ENCODE peak calls at places on chromosomes 13 and 19, in nine cellular contexts. G is GM23338, H is fibroblast of mammary gland, Q is Caco-2, R is A549, S is pancreas, A is bronchial epithelial cell, P is foreskin fibroblast, J is GM12865. Z is an unnamed sample.

GRCh38 chr13:113119822-113120189 is 2.8 kb upstream of the F10 start:
- DNase-seq in H (no peak), P (no peak), G (no peak), R (no peak), J (no peak), A (no peak), Q (peak), S (no peak), Z (no peak)

GRCh38 chr13:102035969-102036368 is 365.9 kb downstream of the FGF14 start:
- DNase-seq in S (no peak), P (no peak), R (no peak), A (no peak), Q (no peak), H (no peak), G (no peak), J (no peak), Z (no peak)

GRCh38 chr19:51026554-51026831 is at the start of gene KLK11:
- DNase-seq in Q (no peak), A (no peak), G (no peak), H (no peak), P (no peak), S (peak), J (no peak), R (no peak), Z (no peak)

GRCh38 chr19:10699650-10700335 is 1.4 kb upstream of the QTRT1 start:
- DNase-seq in H (peak), R (peak), A (peak), P (peak), G (peak), S (no peak), Q (peak), J (peak), Z (no peak)

GRCh38 chr19:36963262-36963661 is 47.1 kb downstream of the ZNF568 start:
- DNase-seq in P (no peak), S (no peak), J (no peak), A (no peak), R (no peak), Q (no peak), H (no peak), G (no peak), Z (no peak)

GRCh38 chr13:30164141-30164540 is 143.2 kb downstream of the KATNAL1 start:
- DNase-seq in G (no peak), R (no peak), Q (no peak), H (no peak), J (no peak), S (no peak), P (no peak), A (no peak), Z (no peak)

GRCh38 chr13:112154301-112155060 is 87.5 kb downstream of the SOX1 start:
- DNase-seq in R (no peak), A (no peak), Q (no peak), S (no peak), J (no peak), P (no peak), G (no peak), H (no peak), Z (no peak)

GRCh38 chr19:51327066-51327985 is 14.6 kb downstream of the VSIG10L start:
- DNase-seq in G (peak), P (peak), S (no peak), A (no peak), R (peak), Q (no peak), H (peak), J (peak), Z (no peak)

GRCh38 chr19:19021115-19021514 is 12.2 kb downstream of the SUGP2 start:
- DNase-seq in J (no peak), P (peak), A (peak), R (no peak), Q (no peak), S (no peak), G (no peak), H (peak), Z (no peak)

GRCh38 chr13:48415516-48415915 is 2.6 kb upstream of the LPAR6 start:
- DNase-seq in G (no peak), R (no peak), Q (no peak), J (no peak), P (no peak), H (no peak), S (no peak), A (no peak), Z (no peak)

GRCh38 chr13:111126509-111126908 is 11.4 kb downstream of the ARHGEF7 start:
- DNase-seq in G (no peak), P (no peak), S (no peak), Q (no peak), A (no peak), H (no peak), R (no peak), J (no peak), Z (no peak)

GRCh38 chr13:111938743-111939142 is 128.2 kb upstream of the SOX1 start:
- DNase-seq in G (no peak), S (no peak), R (no peak), A (no peak), J (no peak), Q (no peak), H (no peak), P (no peak), Z (no peak)

GRCh38 chr13:26784704-26785639 is 24.4 kb upstream of the GPR12 start:
- DNase-seq in R (no peak), G (peak), H (no peak), S (no peak), A (no peak), Q (no peak), P (no peak), J (peak), Z (no peak)

GRCh38 chr13:110130431-110130830 is 176.5 kb downstream of the COL4A1 start:
- DNase-seq in H (no peak), A (no peak), P (no peak), S (no peak), Q (no peak), J (no peak), R (no peak), G (no peak), Z (no peak)

GRCh38 chr19:45485301-45486077 is 11.4 kb downstream of the RTN2 start:
- DNase-seq in J (peak), R (peak), P (peak), S (peak), Q (peak), H (peak), G (peak), A (peak), Z (no peak)

GRCh38 chr19:56091751-56092546 is 29.1 kb downstream of the ZNF787 start:
- DNase-seq in H (no peak), S (no peak), A (no peak), G (no peak), R (peak), Q (no peak), J (no peak), P (no peak), Z (no peak)

GRCh38 chr13:114154476-114154875 is 22.1 kb upstream of the RASA3 start:
- DNase-seq in Q (no peak), H (no peak), G (no peak), P (no peak), S (no peak), A (no peak), R (no peak), J (no peak), Z (no peak)

GRCh38 chr13:113209880-113210421 is 538 bp downstream of the CUL4A start:
- DNase-seq in S (peak), J (peak), A (peak), P (peak), Q (peak), H (peak), R (peak), G (peak), Z (no peak)

GRCh38 chr19:12112238-12112637 is 27.9 kb downstream of the ZNF20 start:
- DNase-seq in R (no peak), A (no peak), H (no peak), G (peak), Q (no peak), P (no peak), S (no peak), J (no peak), Z (no peak)

GRCh38 chr19:43623889-43624670 is 4.7 kb upstream of the ZNF428 start:
- DNase-seq in P (no peak), R (no peak), G (peak), J (no peak), A (no peak), Q (no peak), H (no peak), S (no peak), Z (no peak)

GRCh38 chr13:94327318-94327717 is 152.2 kb downstream of the DCT start:
- DNase-seq in Q (no peak), S (no peak), G (peak), R (no peak), P (no peak), J (peak), H (no peak), A (no peak), Z (no peak)

GRCh38 chr19:16023558-16023915 is 52.8 kb upstream of the TPM4 start:
- DNase-seq in H (no peak), S (no peak), P (no peak), G (no peak), R (no peak), A (no peak), J (no peak), Q (no peak), Z (no peak)

GRCh38 chr13:29543230-29544215 is 52.0 kb downstream of the SLC7A1 start:
- DNase-seq in H (peak), A (no peak), R (no peak), S (no peak), P (peak), J (peak), Q (no peak), G (peak), Z (no peak)

GRCh38 chr19:51096473-51097165 is 11.6 kb downstream of the CTU1 start:
- DNase-seq in G (peak), Q (no peak), P (no peak), R (peak), A (no peak), J (no peak), H (peak), S (no peak), Z (no peak)

DNA sequence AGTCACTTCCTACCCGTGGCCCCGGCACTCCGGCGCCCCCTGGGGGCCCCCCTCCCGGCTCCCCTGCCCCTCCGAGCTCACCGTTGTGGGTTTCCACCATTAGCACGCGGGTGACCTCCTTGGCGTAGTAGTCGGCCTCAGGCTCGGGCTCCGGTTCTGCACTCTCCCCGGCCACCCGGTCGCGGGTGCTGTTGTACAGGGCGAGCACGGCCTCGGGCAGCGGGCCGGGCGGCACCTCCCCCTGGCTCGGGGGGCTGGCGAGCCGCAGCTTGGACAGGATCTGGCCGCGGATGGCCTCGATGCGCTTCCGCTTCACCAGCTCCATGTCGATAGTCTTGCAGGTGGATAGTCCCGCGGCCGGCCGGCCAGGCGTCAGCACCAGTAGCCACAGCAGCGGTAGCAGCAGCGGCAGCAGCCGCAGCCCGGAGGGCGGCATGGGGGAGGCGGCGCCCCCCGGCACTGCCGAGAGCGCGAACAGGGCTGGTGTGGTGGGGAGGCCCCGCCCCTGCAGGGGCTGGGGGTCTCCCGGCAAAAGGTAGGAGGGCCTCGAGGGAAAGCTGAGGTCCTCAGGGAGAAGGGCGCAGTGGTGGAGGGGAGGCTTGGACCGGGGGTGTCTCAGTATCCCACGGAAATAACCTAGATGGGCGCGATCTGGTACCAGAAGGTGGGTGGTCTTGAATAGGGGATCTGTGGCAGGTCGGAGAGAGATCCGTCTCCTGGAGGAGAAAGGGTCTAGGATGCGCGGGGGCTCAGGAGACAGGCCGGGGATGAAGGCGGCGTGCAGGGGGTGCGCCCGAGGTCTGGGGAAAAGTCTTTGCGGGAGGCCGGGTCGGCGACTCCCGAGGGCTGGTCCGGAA is 885 bp downstream of the TGFB1 start:
- DNase-seq in H (peak), P (peak), Q (peak), G (peak), J (peak), A (peak), S (no peak), R (peak), Z (no peak)
- TF ChIP-seq CTCF in H (peak), P (peak), Q (peak), G (peak), J (peak), A (peak), S (no peak), R (peak), Z (peak)

DNA sequence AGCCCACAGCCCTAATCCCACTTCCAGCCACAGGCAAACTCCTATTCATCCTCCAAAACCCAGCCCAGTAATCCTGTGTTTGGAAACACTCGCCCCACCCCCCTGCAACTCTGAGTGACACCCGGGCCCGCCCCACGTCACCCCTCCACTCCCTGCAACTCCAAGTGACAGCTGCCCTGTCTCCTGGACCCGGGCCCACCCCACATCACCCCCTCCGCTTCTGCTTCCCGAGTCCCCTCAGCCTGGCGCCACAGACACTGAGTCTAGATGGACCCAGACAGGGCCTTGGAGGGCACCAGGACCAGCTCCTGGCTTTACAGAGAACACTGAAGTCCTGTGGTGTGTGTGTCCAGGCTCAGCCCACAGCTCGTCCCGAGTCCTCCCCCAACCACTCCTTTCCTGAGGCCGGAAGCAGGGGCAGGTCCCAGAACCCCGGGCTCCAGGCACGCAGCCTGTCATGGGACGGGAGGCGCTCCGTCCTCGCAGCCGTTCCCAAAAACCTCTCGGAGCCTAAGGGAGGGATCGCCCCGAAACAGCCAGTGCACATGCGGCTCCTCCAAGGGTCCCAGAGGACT is 7.7 kb downstream of the REXO1 start:
- DNase-seq in S (no peak), G (no peak), H (no peak), R (no peak), P (no peak), Q (no peak), J (no peak), A (no peak), Z (no peak)
- H3K4me3 ChIP-seq in S (no peak), G (no peak), H (no peak), R (no peak), P (no peak), Q (no peak), J (no peak), A (no peak), Z (no peak)

GRCh38 chr19:54415208-54415900 is at the start of gene TTYH1:
- DNase-seq in P (no peak), H (no peak), R (no peak), S (no peak), J (no peak), A (no peak), G (peak), Q (no peak), Z (no peak)
- TF ChIP-seq CTCF in P (no peak), H (no peak), R (peak), S (peak), J (peak), A (no peak), G (peak), Q (no peak), Z (no peak)

GRCh38 chr19:55014714-55015113 is 23.4 kb downstream of the GP6 start:
- DNase-seq in R (no peak), G (no peak), Q (no peak), P (no peak), A (no peak), S (no peak), J (no peak), H (no peak), Z (no peak)
- H3K4me3 ChIP-seq in R (no peak), G (no peak), Q (no peak), P (no peak), A (no peak), S (no peak), J (no peak), H (no peak), Z (no peak)

GRCh38 chr19:3593156-3593555 is 7.9 kb downstream of the GIPC3 start:
- DNase-seq in J (no peak), R (no peak), P (no peak), G (peak), H (no peak), A (no peak), Q (no peak), S (no peak), Z (no peak)
- TF ChIP-seq CTCF in J (no peak), R (no peak), P (no peak), G (peak), H (no peak), A (no peak), Q (no peak), S (no peak), Z (no peak)

GRCh38 chr19:13979224-13979623 is 26.9 kb downstream of the RFX1 start:
- DNase-seq in S (no peak), J (no peak), P (peak), Q (no peak), H (no peak), A (no peak), R (no peak), G (no peak), Z (no peak)
- H3K4me3 ChIP-seq in S (no peak), J (no peak), P (no peak), Q (peak), H (no peak), A (peak), R (no peak), G (peak), Z (no peak)

Z was measured in AG04449.